ENCODE peak calls at places on chromosomes 5 and 9, in ten cellular contexts. E is esophagus squamous epithelium, Z is HepG2, U is AG04449, K is cardiac muscle cell, R is body of pancreas, S is HCT116, Q is brain microvascular endothelial cell, X is kidney, J is foreskin fibroblast. O is an unnamed sample.

GRCh38 chr9:112890106-112891081 is at the start of gene SLC46A2:
- DNase-seq in J (peak), X (peak), Z (no peak), U (no peak), K (peak), Q (no peak), S (no peak), E (no peak), R (peak), O (no peak)

GRCh38 chr5:39092581-39093350 is 18.6 kb upstream of the RICTOR start:
- DNase-seq in Z (no peak), K (no peak), X (no peak), U (no peak), J (peak), E (no peak), R (no peak), Q (no peak), S (peak), O (no peak)

GRCh38 chr5:96655506-96655905 is 6.7 kb upstream of the CAST start:
- DNase-seq in J (peak), K (no peak), S (no peak), U (no peak), X (no peak), Z (no peak), E (no peak), Q (no peak), R (no peak), O (no peak)

GRCh38 chr5:35861718-35862117 is 5.0 kb downstream of the IL7R start:
- DNase-seq in K (no peak), Z (no peak), Q (peak), J (peak), X (no peak), R (no peak), S (no peak), E (no peak), U (no peak), O (no peak)

GRCh38 chr9:83707518-83707767 is 315 bp downstream of the UBQLN1 start:
- DNase-seq in S (no peak), U (no peak), E (peak), Z (no peak), R (no peak), J (peak), Q (peak), K (no peak), X (no peak), O (no peak)

GRCh38 chr9:127360829-127361228 is 36.1 kb upstream of the SLC2A8 start:
- DNase-seq in J (peak), R (no peak), X (no peak), S (peak), Z (peak), Q (peak), U (no peak), E (no peak), K (peak), O (no peak)

GRCh38 chr5:58399951-58400350 is 59.9 kb downstream of the PLK2 start:
- DNase-seq in U (no peak), Z (no peak), S (no peak), R (no peak), E (no peak), Q (no peak), X (no peak), J (no peak), K (no peak), O (no peak)

GRCh38 chr5:178237431-178238312 is 5.1 kb upstream of the PHYKPL start:
- DNase-seq in Z (no peak), K (no peak), U (no peak), Q (no peak), X (peak), R (no peak), J (peak), E (no peak), S (no peak), O (no peak)

GRCh38 chr9:706606-707451 is 134.7 kb upstream of the DMRT1 start:
- DNase-seq in X (peak), R (peak), J (peak), U (no peak), Z (peak), K (peak), S (no peak), Q (peak), E (no peak), O (no peak)

GRCh38 chr9:108565651-108566378 is 290.0 kb downstream of the ACTL7B start:
- DNase-seq in Q (peak), K (peak), E (no peak), R (peak), U (peak), X (no peak), S (peak), J (peak), Z (peak), O (peak)

GRCh38 chr5:59038169-59039002 is 455.5 kb downstream of the RAB3C start:
- DNase-seq in R (no peak), Q (no peak), U (no peak), K (no peak), Z (no peak), S (no peak), J (peak), E (no peak), X (no peak), O (no peak)

GRCh38 chr9:72460342-72461312 is 60.8 kb upstream of the TMC1 start:
- DNase-seq in X (no peak), Q (no peak), S (no peak), U (no peak), E (no peak), J (no peak), K (no peak), Z (no peak), R (peak), O (no peak)

GRCh38 chr9:70136632-70137031 is 93.0 kb downstream of the MAMDC2 start:
- DNase-seq in R (no peak), Z (no peak), J (peak), E (no peak), U (no peak), X (no peak), Q (peak), S (no peak), K (no peak), O (no peak)

GRCh38 chr9:116447914-116448313 is 239.2 kb upstream of the TRIM32 start:
- DNase-seq in E (no peak), X (peak), Q (no peak), U (no peak), Z (no peak), K (no peak), R (no peak), J (peak), S (no peak), O (no peak)

GRCh38 chr5:132388244-132389050 is 18.9 kb downstream of the SLC22A5 start:
- DNase-seq in E (no peak), Q (no peak), X (peak), K (no peak), R (peak), S (no peak), J (peak), Z (no peak), U (no peak), O (no peak)

GRCh38 chr5:56426658-56427057 is 193.5 kb upstream of the ANKRD55 start:
- DNase-seq in X (no peak), S (no peak), R (no peak), U (no peak), K (no peak), Q (no peak), J (no peak), Z (no peak), E (no peak), O (no peak)

GRCh38 chr5:53381-54174 is 38.4 kb upstream of the PLEKHG4B start:
- DNase-seq in S (no peak), R (peak), E (no peak), J (peak), U (no peak), Z (no peak), Q (no peak), K (peak), X (no peak), O (no peak)

GRCh38 chr5:163505049-163505474 is 357 bp upstream of the MAT2B start:
- DNase-seq in K (no peak), U (no peak), E (no peak), R (no peak), Z (no peak), S (no peak), J (no peak), Q (no peak), X (no peak), O (no peak)

GRCh38 chr9:24881361-24881760 is 335.7 kb upstream of the IZUMO3 start:
- DNase-seq in S (no peak), U (no peak), Q (no peak), E (no peak), J (no peak), K (no peak), X (no peak), Z (no peak), R (no peak), O (no peak)
- H3K4me3 ChIP-seq in S (no peak), U (no peak), Q (no peak), E (no peak), J (no peak), K (no peak), X (no peak), Z (no peak), R (no peak), O (no peak)

DNA sequence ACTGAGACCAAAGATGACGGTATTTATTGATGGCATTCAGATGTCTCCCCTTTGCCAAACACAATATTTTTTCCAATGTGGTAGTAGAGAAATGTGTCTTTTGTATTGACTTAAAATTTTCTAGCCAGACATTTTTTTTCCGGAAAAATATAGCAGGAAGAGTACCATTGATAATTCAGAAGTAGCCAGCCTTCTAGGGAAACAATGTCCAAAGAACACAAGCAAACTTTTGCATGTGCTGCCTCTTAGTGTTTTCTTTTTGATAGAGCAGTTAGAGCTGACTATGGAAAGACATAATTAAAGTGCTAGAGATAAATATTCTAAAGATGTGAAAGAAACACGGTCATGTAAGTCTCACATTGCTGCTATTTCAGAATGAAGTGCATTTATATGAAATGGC is 231.4 kb downstream of the MARCHF11 start:
- DNase-seq in K (no peak), E (no peak), R (no peak), U (no peak), Q (no peak), J (no peak), Z (no peak), S (no peak), X (no peak), O (no peak)
- TF ChIP-seq CTCF in K (peak), E (no peak), R (no peak), U (no peak), Q (no peak), J (no peak), Z (no peak), S (no peak), X (no peak), O (no peak)

GRCh38 chr5:52994266-52994665 is 5.1 kb downstream of the ITGA2 start:
- DNase-seq in S (no peak), R (no peak), X (no peak), J (peak), E (no peak), Q (no peak), Z (no peak), U (no peak), K (no peak), O (no peak)

GRCh38 chr5:52990531-52990925 is 1.4 kb downstream of the ITGA2 start:
- DNase-seq in K (no peak), Z (no peak), X (no peak), J (no peak), U (no peak), Q (no peak), R (no peak), S (no peak), E (no peak), O (no peak)

GRCh38 chr5:52995095-52995494 is 5.9 kb downstream of the ITGA2 start:
- DNase-seq in R (no peak), J (no peak), K (no peak), Q (no peak), X (no peak), U (no peak), Z (no peak), E (no peak), S (no peak), O (no peak)

GRCh38 chr5:52995914-52996313 is 6.8 kb downstream of the ITGA2 start:
- DNase-seq in Q (no peak), J (no peak), X (no peak), S (no peak), U (no peak), Z (no peak), K (no peak), E (no peak), R (no peak), O (no peak)

GRCh38 chr5:52993367-52993766 is 4.2 kb downstream of the ITGA2 start:
- DNase-seq in J (no peak), S (no peak), K (no peak), U (no peak), Z (no peak), Q (no peak), X (no peak), E (no peak), R (no peak), O (no peak)
- H3K4me3 ChIP-seq in J (no peak), S (no peak), K (no peak), U (no peak), Z (peak), Q (no peak), X (no peak), E (no peak), R (no peak), O (no peak)

GRCh38 chr5:34587355-34588241 is 68.5 kb upstream of the RAI14 start:
- DNase-seq in J (peak), Q (peak), Z (peak), S (no peak), R (no peak), U (peak), E (no peak), X (no peak), K (no peak), O (no peak)
- TF ChIP-seq CTCF in J (no peak), Q (no peak), Z (no peak), S (no peak), R (no peak), U (no peak), E (no peak), X (no peak), K (no peak), O (no peak)